ENCODE peak calls at places on chromosomes 12 and 14, in six cellular contexts. X is heart right ventricle; P is left colon; T is HFF-Myc; U is stimulated activated CD4-positive, alpha-beta T cell treated with anti-CD3 and anti-CD28 coated beads, Interleukin-2, amount 100 ng/mL, for 48 hours; E is neural progenitor cell. D is an unnamed sample.

GRCh38 chr12:94056419-94057158 is 91.8 kb upstream of the PLXNC1 start:
- DNase-seq in X (no peak), T (no peak), U (no peak), E (no peak), P (no peak), D (no peak)

GRCh38 chr12:98838282-98838681 is 193.2 kb downstream of the APAF1 start:
- DNase-seq in P (no peak), U (no peak), X (no peak), E (no peak), T (no peak), D (no peak)

GRCh38 chr12:80162177-80162576 is 62.8 kb downstream of the OTOGL start:
- DNase-seq in X (no peak), T (no peak), P (no peak), U (no peak), E (no peak), D (no peak)

GRCh38 chr12:113867258-113867657 is 98.9 kb downstream of the RBM19 start:
- DNase-seq in E (peak), X (no peak), U (no peak), T (no peak), P (no peak), D (no peak)

GRCh38 chr12:121839106-121839992 is 19.3 kb downstream of the HPD start:
- DNase-seq in P (peak), T (peak), E (peak), X (peak), U (peak), D (peak)

GRCh38 chr14:92969470-92970232 is 46.7 kb downstream of the CHGA start:
- DNase-seq in T (no peak), E (no peak), U (no peak), X (no peak), P (no peak), D (no peak)

GRCh38 chr14:104040539-104040938 is 45.0 kb upstream of the ASPG start:
- DNase-seq in P (no peak), U (no peak), X (no peak), T (no peak), E (no peak), D (no peak)

GRCh38 chr12:125509195-125509594 is 444.0 kb downstream of the AACS start:
- DNase-seq in X (no peak), E (no peak), T (no peak), U (no peak), P (no peak), D (no peak)

GRCh38 chr14:24051789-24052655 is at the start of gene CARMIL3:
- DNase-seq in X (peak), U (peak), T (no peak), E (peak), P (peak), D (no peak)

GRCh38 chr12:13597837-13598236 is 383.6 kb downstream of the GRIN2B start:
- DNase-seq in P (no peak), E (no peak), U (no peak), X (no peak), T (no peak), D (no peak)

GRCh38 chr14:32821989-32822653 is 116.6 kb upstream of the NPAS3 start:
- DNase-seq in U (no peak), P (no peak), E (no peak), X (no peak), T (no peak), D (no peak)

GRCh38 chr12:127253797-127254196 is 1013.2 kb upstream of the TMEM132C start:
- DNase-seq in E (no peak), U (no peak), P (no peak), T (no peak), X (no peak), D (no peak)

GRCh38 chr12:1189163-1189562 is 198.1 kb downstream of the ERC1 start:
- DNase-seq in T (no peak), E (no peak), P (no peak), U (no peak), X (no peak), D (no peak)

GRCh38 chr12:20077618-20078017 is 290.7 kb upstream of the PDE3A start:
- DNase-seq in E (peak), X (no peak), P (no peak), T (no peak), U (no peak), D (no peak)

GRCh38 chr14:37864861-37865718 is 269.7 kb downstream of the TTC6 start:
- DNase-seq in E (no peak), P (peak), T (peak), X (no peak), U (no peak), D (no peak)

GRCh38 chr14:30657606-30658163 is 35.6 kb downstream of the SCFD1 start:
- DNase-seq in P (no peak), E (no peak), T (no peak), X (no peak), U (no peak), D (no peak)

D was measured in SK-N-MC.